ENCODE peak calls at places on chromosomes 4 and X, in eight cellular contexts. G is endothelial cell of umbilical vein, V is A549, D is NB4, K is ovary, O is HCT116, A is tibial nerve, Y is transverse colon. T is an unnamed sample.

GRCh38 chr4:42865572-42866189 is 26.8 kb upstream of the GRXCR1 start:
- DNase-seq in G (peak; percentile 35), D (peak; percentile 67), Y (peak; percentile 44), K (peak; percentile 13), V (peak; percentile 47), O (peak; percentile 29), A (peak; percentile 20), T (peak; percentile 54)

GRCh38 chr4:153937289-153937688 is 148.4 kb upstream of the SFRP2 start:
- DNase-seq in G (no peak), K (no peak), D (no peak), O (no peak), V (no peak), A (no peak), Y (no peak), T (peak; percentile 82)

GRCh38 chr4:106671711-106672110 is 303.1 kb upstream of the GIMD1 start:
- DNase-seq in G (no peak), O (no peak), Y (no peak), D (no peak), K (no peak), V (no peak), A (no peak), T (no peak)

GRCh38 chr4:1973218-1973617 is 35.6 kb downstream of the NELFA start:
- DNase-seq in O (no peak), Y (no peak), D (no peak), A (no peak), G (no peak), V (no peak), K (no peak), T (no peak)

GRCh38 chr4:60934896-60935295 is 265.2 kb upstream of the ADGRL3 start:
- DNase-seq in K (no peak), Y (no peak), D (no peak), V (no peak), G (no peak), O (no peak), A (no peak), T (no peak)

GRCh38 chrX:39941332-39941920 is 156.3 kb downstream of the BCOR start:
- DNase-seq in Y (no peak), D (no peak), V (no peak), A (no peak), G (no peak), K (no peak), O (no peak), T (no peak)

GRCh38 chrX:151825927-151826471 is 86.7 kb upstream of the MAGEA4 start:
- DNase-seq in D (no peak), K (no peak), G (peak; percentile 52), O (no peak), Y (no peak), A (no peak), V (peak; percentile 77), T (no peak)

GRCh38 chr4:7146764-7147071 is 45.6 kb upstream of the SORCS2 start:
- DNase-seq in Y (no peak), G (no peak), D (no peak), A (no peak), O (no peak), K (no peak), V (no peak), T (no peak)

GRCh38 chrX:138890491-138890890 is 179.0 kb upstream of the FGF13 start:
- DNase-seq in G (no peak), O (no peak), Y (no peak), D (no peak), K (no peak), V (no peak), A (no peak), T (no peak)

GRCh38 chrX:112851806-112852205 is 11.2 kb upstream of the AMOT start:
- DNase-seq in D (no peak), K (peak; percentile 52), A (no peak), O (no peak), Y (no peak), V (no peak), G (no peak), T (no peak)

GRCh38 chrX:151098996-151099395 is 77.4 kb upstream of the GPR50 start:
- DNase-seq in D (peak; percentile 28), A (no peak), G (no peak), Y (no peak), K (no peak), V (no peak), O (no peak), T (peak; percentile 78)

GRCh38 chr4:110483516-110483915 is 7.6 kb downstream of the ENPEP start:
- DNase-seq in D (no peak), Y (no peak), K (no peak), V (no peak), O (no peak), A (no peak), G (no peak), T (no peak)

GRCh38 chrX:129091097-129091496 is 432.2 kb downstream of the SMARCA1 start:
- DNase-seq in K (no peak), D (no peak), G (no peak), Y (no peak), V (no peak), O (no peak), A (no peak), T (no peak)

GRCh38 chrX:21493226-21493850 is 119.1 kb downstream of the CNKSR2 start:
- DNase-seq in K (no peak), A (no peak), V (no peak), G (peak; percentile 24), D (no peak), Y (no peak), O (no peak), T (no peak)

GRCh38 chr4:127505203-127505602 is 127.6 kb upstream of the INTU start:
- DNase-seq in K (no peak), G (peak; percentile 79), V (no peak), D (no peak), A (no peak), Y (no peak), O (no peak), T (peak; percentile 4)

GRCh38 chrX:134423606-134424005 is 36.4 kb upstream of the HPRT1 start:
- DNase-seq in Y (no peak), K (no peak), V (peak; percentile 45), O (no peak), G (peak; percentile 35), A (no peak), D (peak; percentile 23), T (peak; percentile 26)

GRCh38 chr4:212438-213174 is 88.3 kb downstream of the ZNF718 start:
- DNase-seq in K (peak; percentile 74), G (peak; percentile 88), V (no peak), O (no peak), Y (peak; percentile 22), A (no peak), D (no peak), T (no peak)

GRCh38 chrX:30713061-30713525 is 59.9 kb downstream of the GK start:
- DNase-seq in V (peak; percentile 71), Y (peak; percentile 46), A (peak; percentile 12), O (peak; percentile 21), G (peak; percentile 45), D (peak; percentile 75), K (no peak), T (peak; percentile 78)

GRCh38 chr4:6720202-6720699 is 4.3 kb downstream of the BLOC1S4 start:
- DNase-seq in V (peak; percentile 62), D (peak; percentile 86), A (peak; percentile 66), Y (peak; percentile 87), K (peak; percentile 89), O (peak; percentile 43), G (peak; percentile 60), T (peak; percentile 80)

GRCh38 chrX:123477673-123478072 is 255.2 kb downstream of the THOC2 start:
- DNase-seq in Y (no peak), A (no peak), O (no peak), G (no peak), K (no peak), D (peak; percentile 8), V (no peak), T (no peak)

GRCh38 chr4:145097821-145098674 is at the start of the genes ABCE1 and ANAPC10:
- DNase-seq in Y (peak; percentile 97), D (peak; percentile 97), K (peak; percentile 94), A (peak; percentile 91), O (peak; percentile 96), V (peak; percentile 96), G (peak; percentile 98), T (peak; percentile 99)
- TF ChIP-seq POLR2A in Y (peak; percentile 65), D (peak; percentile 82), K (peak; percentile 62), A (peak; percentile 65), O (peak; percentile 82), V (peak; percentile 73), G (peak; percentile 82), T (peak; percentile 95)

DNA sequence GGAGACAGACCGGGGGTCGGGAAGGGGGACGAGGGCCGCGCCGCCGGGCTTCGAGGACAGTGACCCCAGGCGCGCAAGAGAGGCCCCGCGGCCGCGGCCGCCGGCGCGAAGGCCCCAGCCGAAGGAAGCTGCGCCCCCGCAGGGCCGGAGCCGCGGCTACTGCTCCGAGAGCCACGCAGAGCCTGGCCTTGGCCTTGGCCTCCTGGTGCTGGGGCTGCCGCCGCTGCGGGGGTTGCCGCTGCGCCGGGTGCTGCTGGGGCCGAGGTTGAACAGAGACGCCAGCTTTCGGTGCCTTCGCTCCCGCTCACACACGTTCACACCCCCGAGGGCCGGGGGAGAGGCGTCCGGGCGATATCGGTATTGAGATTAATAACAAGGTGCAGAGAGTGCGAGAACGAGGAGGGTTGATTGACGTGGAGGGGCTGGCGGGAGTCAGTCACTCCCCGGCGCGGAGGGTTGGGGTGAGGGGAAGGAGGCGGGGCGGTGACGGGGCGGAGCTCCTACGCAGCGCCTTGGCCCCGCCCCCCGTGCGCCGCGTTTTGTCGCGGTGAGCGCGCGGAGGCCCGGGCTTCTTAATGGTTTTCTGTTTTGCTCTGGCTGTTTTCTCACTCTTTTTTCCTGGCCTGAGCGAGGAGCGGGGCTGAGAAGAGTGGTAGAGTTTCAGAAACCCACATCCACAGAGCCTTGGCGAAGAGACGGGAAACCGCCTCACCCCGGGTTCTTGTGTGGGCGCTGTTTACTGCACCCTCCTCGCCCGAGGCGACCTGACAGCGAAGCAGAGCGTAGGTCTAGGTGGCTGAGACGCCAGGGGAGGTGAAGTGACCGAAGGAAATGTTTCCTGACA is 890 bp upstream of the CNOT6L start:
- DNase-seq in Y (peak; percentile 96), G (peak; percentile 89), A (peak; percentile 86), K (peak; percentile 94), D (peak; percentile 93), V (peak; percentile 82), O (peak; percentile 62), T (peak; percentile 96)
- TF ChIP-seq POLR2A in Y (peak; percentile 95), G (peak; percentile 90), A (peak; percentile 93), K (peak; percentile 66), D (peak; percentile 76), V (peak; percentile 46), O (peak; percentile 95), T (peak; percentile 97)

GRCh38 chrX:102720237-102721168 is at the start of gene GPRASP3:
- DNase-seq in Y (peak; percentile 80), V (peak; percentile 88), A (peak; percentile 64), D (no peak), G (peak; percentile 81), K (peak; percentile 66), O (no peak), T (peak; percentile 84)
- TF ChIP-seq POLR2A in Y (no peak), V (peak; percentile 41), A (peak; percentile 40), D (no peak), G (peak; percentile 39), K (no peak), O (no peak), T (peak; percentile 40)

DNA sequence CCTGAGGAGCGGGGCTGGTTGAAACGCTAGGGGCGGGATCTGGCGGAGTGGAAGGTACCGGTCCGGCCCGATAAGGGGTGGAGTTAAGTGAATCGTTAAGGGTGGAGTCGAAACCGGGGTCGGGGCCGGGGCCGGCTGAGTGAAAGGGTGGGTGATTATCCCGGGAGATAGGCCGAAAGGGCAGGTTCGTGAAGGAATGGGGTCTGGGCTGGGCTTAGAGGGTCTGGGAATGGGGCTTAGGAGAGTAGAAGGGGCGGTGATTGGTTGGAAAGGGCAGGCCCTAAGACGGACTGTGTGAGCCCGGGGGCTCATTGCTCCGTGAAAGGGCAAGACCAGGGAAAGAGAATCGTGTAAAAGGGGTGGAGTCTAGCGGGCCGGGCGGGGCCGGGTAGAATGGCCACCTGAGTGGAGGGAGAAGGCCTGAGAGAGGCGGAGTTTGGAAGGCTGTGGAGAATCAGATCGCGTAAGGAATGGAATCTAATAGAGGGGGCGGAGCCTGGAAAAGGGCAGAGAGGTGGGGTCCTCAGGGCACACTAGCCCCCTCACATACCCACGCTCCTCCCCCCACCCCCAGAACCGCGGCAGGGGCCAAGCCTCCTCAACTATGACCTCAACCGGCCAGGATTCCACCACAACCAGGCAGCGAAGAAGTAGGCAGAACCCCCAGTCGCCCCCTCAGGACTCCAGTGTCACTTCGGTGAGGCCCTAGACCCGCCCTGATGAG is 384 bp downstream of the HDAC6 start:
- DNase-seq in V (peak; percentile 91), D (peak; percentile 86), Y (peak; percentile 91), K (peak; percentile 79), A (peak; percentile 71), O (peak; percentile 57), G (peak; percentile 87), T (peak; percentile 89)
- TF ChIP-seq POLR2A in V (peak; percentile 50), D (no peak), Y (peak; percentile 92), K (peak; percentile 67), A (peak; percentile 68), O (peak; percentile 47), G (peak; percentile 41), T (peak; percentile 67)

T was measured in erythroblast.